ENCODE peak calls at places on chromosomes 5 and 9, in eight cellular contexts. One of them, this sample, is unnamed.

GRCh38 chr9:92512622-92513021 is 23.2 kb downstream of the ECM2 start:
- DNase-seq in substantia nigra: no peak
- DNase-seq in RPMI8226: no peak
- DNase-seq in globus pallidus: no peak
- DNase-seq in COLO829: no peak
- DNase-seq in left cardiac atrium: no peak
- DNase-seq in left colon: no peak
- DNase-seq in PC-9: no peak
- DNase-seq in this sample: no peak

GRCh38 chr5:68949256-68949655 is 144.6 kb upstream of the SLC30A5 start:
- DNase-seq in left colon: no peak
- DNase-seq in globus pallidus: no peak
- DNase-seq in RPMI8226: no peak
- DNase-seq in PC-9: no peak
- DNase-seq in substantia nigra: no peak
- DNase-seq in COLO829: no peak
- DNase-seq in left cardiac atrium: no peak
- DNase-seq in this sample: no peak

GRCh38 chr5:52657231-52657645 is 130.5 kb upstream of the ITGA1 start:
- DNase-seq in COLO829: peak; percentile 48
- DNase-seq in globus pallidus: peak; percentile 64
- DNase-seq in left cardiac atrium: no peak
- DNase-seq in left colon: no peak
- DNase-seq in RPMI8226: peak; percentile 23
- DNase-seq in substantia nigra: no peak
- DNase-seq in PC-9: peak; percentile 43
- DNase-seq in this sample: no peak

GRCh38 chr9:9229269-9229668 is 1383.5 kb downstream of the PTPRD start:
- DNase-seq in RPMI8226: no peak
- DNase-seq in globus pallidus: no peak
- DNase-seq in COLO829: no peak
- DNase-seq in left cardiac atrium: no peak
- DNase-seq in left colon: no peak
- DNase-seq in PC-9: no peak
- DNase-seq in substantia nigra: no peak
- DNase-seq in this sample: no peak

GRCh38 chr9:15729507-15729906 is 176.7 kb downstream of the CCDC171 start:
- DNase-seq in globus pallidus: no peak
- DNase-seq in substantia nigra: no peak
- DNase-seq in PC-9: no peak
- DNase-seq in left cardiac atrium: no peak
- DNase-seq in RPMI8226: no peak
- DNase-seq in COLO829: no peak
- DNase-seq in left colon: no peak
- DNase-seq in this sample: no peak

GRCh38 chr9:132937463-132937901 is 6.9 kb downstream of the TSC1 start:
- DNase-seq in RPMI8226: no peak
- DNase-seq in PC-9: peak; percentile 53
- DNase-seq in COLO829: no peak
- DNase-seq in globus pallidus: no peak
- DNase-seq in substantia nigra: no peak
- DNase-seq in left cardiac atrium: no peak
- DNase-seq in left colon: no peak
- DNase-seq in this sample: no peak

GRCh38 chr9:76374702-76375543 is 19.3 kb downstream of the RFK start:
- DNase-seq in left cardiac atrium: peak; percentile 77
- DNase-seq in PC-9: peak; percentile 92
- DNase-seq in globus pallidus: no peak
- DNase-seq in COLO829: no peak
- DNase-seq in RPMI8226: no peak
- DNase-seq in left colon: peak; percentile 95
- DNase-seq in substantia nigra: no peak
- DNase-seq in this sample: peak; percentile 83

GRCh38 chr5:72510610-72511121 is 3.5 kb upstream of the ZNF366 start:
- DNase-seq in COLO829: no peak
- DNase-seq in left cardiac atrium: peak; percentile 54
- DNase-seq in globus pallidus: peak; percentile 78
- DNase-seq in substantia nigra: peak; percentile 47
- DNase-seq in PC-9: no peak
- DNase-seq in left colon: peak; percentile 38
- DNase-seq in RPMI8226: no peak
- DNase-seq in this sample: peak; percentile 87

GRCh38 chr5:72920690-72921089 is 35.2 kb upstream of the FCHO2 start:
- DNase-seq in COLO829: no peak
- DNase-seq in left colon: no peak
- DNase-seq in RPMI8226: peak; percentile 18
- DNase-seq in substantia nigra: no peak
- DNase-seq in globus pallidus: no peak
- DNase-seq in left cardiac atrium: no peak
- DNase-seq in PC-9: peak; percentile 52
- DNase-seq in this sample: peak; percentile 14

GRCh38 chr5:116476903-116477537 is 97.6 kb downstream of the SEMA6A start:
- DNase-seq in PC-9: no peak
- DNase-seq in left cardiac atrium: no peak
- DNase-seq in globus pallidus: no peak
- DNase-seq in RPMI8226: no peak
- DNase-seq in left colon: no peak
- DNase-seq in substantia nigra: no peak
- DNase-seq in COLO829: no peak
- DNase-seq in this sample: no peak